ENCODE peak calls at places on chromosomes 1 and 21, in five cellular contexts. One of them, this sample, is unnamed. For H3K4me1, the result is how much of the 10 kb centered on the place peaks cover.

GRCh38 chr1:2499260-2499659 is 23.2 kb downstream of the PLCH2 start:
- DNase-seq in right lobe of liver: no peak
- DNase-seq in H1: no peak
- DNase-seq in breast epithelium: no peak
- DNase-seq in Peyer's patch: no peak
- DNase-seq in this sample: no peak

GRCh38 chr1:46549697-46550681 is 1.5 kb downstream of the KNCN start:
- DNase-seq in right lobe of liver: no peak
- DNase-seq in H1: no peak
- DNase-seq in breast epithelium: no peak
- DNase-seq in Peyer's patch: no peak
- DNase-seq in this sample: peak

GRCh38 chr1:65207317-65207716 is 59.3 kb downstream of the AK4 start:
- DNase-seq in right lobe of liver: no peak
- DNase-seq in H1: no peak
- DNase-seq in breast epithelium: no peak
- DNase-seq in Peyer's patch: no peak
- DNase-seq in this sample: no peak

GRCh38 chr1:51847294-51847920 is 31.1 kb downstream of the NRDC start:
- DNase-seq in right lobe of liver: no peak
- DNase-seq in H1: no peak
- DNase-seq in breast epithelium: no peak
- DNase-seq in Peyer's patch: no peak
- DNase-seq in this sample: no peak

GRCh38 chr1:228074954-228075730 is 7.4 kb upstream of the ARF1 start:
- DNase-seq in right lobe of liver: no peak
- DNase-seq in H1: no peak
- DNase-seq in breast epithelium: no peak
- DNase-seq in Peyer's patch: no peak
- DNase-seq in this sample: peak

GRCh38 chr1:82001345-82001744 is 200.6 kb downstream of the ADGRL2 start:
- DNase-seq in right lobe of liver: no peak
- DNase-seq in H1: no peak
- DNase-seq in breast epithelium: no peak
- DNase-seq in Peyer's patch: no peak
- DNase-seq in this sample: no peak

GRCh38 chr1:246526915-246527314 is 19.8 kb upstream of the SMYD3 start:
- DNase-seq in right lobe of liver: no peak
- DNase-seq in H1: no peak
- DNase-seq in breast epithelium: no peak
- DNase-seq in Peyer's patch: no peak
- DNase-seq in this sample: no peak

GRCh38 chr1:47772960-47773682 is 224.1 kb downstream of the TRABD2B start:
- DNase-seq in right lobe of liver: no peak
- DNase-seq in H1: no peak
- DNase-seq in breast epithelium: no peak
- DNase-seq in Peyer's patch: no peak
- DNase-seq in this sample: no peak

GRCh38 chr1:15431571-15431948 is 6.7 kb upstream of the CTRC start:
- DNase-seq in right lobe of liver: no peak
- DNase-seq in H1: no peak
- DNase-seq in breast epithelium: no peak
- DNase-seq in Peyer's patch: no peak
- DNase-seq in this sample: no peak

GRCh38 chr1:189027509-189027908 is 1450.2 kb downstream of the BRINP3 start:
- DNase-seq in right lobe of liver: no peak
- DNase-seq in H1: no peak
- DNase-seq in breast epithelium: no peak
- DNase-seq in Peyer's patch: no peak
- DNase-seq in this sample: no peak

GRCh38 chr1:40244138-40244744 is 3.5 kb upstream of the TMCO2 start:
- DNase-seq in right lobe of liver: no peak
- DNase-seq in H1: no peak
- DNase-seq in breast epithelium: no peak
- DNase-seq in Peyer's patch: no peak
- DNase-seq in this sample: no peak
- TF ChIP-seq POLR2A in right lobe of liver: no peak
- TF ChIP-seq POLR2A in H1: no peak
- TF ChIP-seq POLR2A in breast epithelium: no peak
- TF ChIP-seq POLR2A in Peyer's patch: no peak
- TF ChIP-seq POLR2A in this sample: no peak

GRCh38 chr21:44283953-44284352 is 1.7 kb upstream of the AIRE start:
- DNase-seq in right lobe of liver: no peak
- DNase-seq in H1: no peak
- DNase-seq in breast epithelium: no peak
- DNase-seq in Peyer's patch: no peak
- DNase-seq in this sample: peak
- H3K4me1 ChIP-seq in right lobe of liver: under half
- H3K4me1 ChIP-seq in H1: under half
- H3K4me1 ChIP-seq in breast epithelium: under half
- H3K4me1 ChIP-seq in Peyer's patch: under half
- H3K4me1 ChIP-seq in this sample: under half

GRCh38 chr1:83999316-83999819 is 436 bp upstream of the TTLL7 start:
- DNase-seq in right lobe of liver: peak
- DNase-seq in H1: peak
- DNase-seq in breast epithelium: peak
- DNase-seq in Peyer's patch: peak
- DNase-seq in this sample: peak

GRCh38 chr1:84000196-84000885 is 1.4 kb upstream of the TTLL7 start:
- DNase-seq in right lobe of liver: no peak
- DNase-seq in H1: no peak
- DNase-seq in breast epithelium: no peak
- DNase-seq in Peyer's patch: no peak
- DNase-seq in this sample: no peak

GRCh38 chr1:83998205-83998598 is 730 bp downstream of the TTLL7 start:
- DNase-seq in right lobe of liver: no peak
- DNase-seq in H1: no peak
- DNase-seq in breast epithelium: no peak
- DNase-seq in Peyer's patch: no peak
- DNase-seq in this sample: no peak

GRCh38 chr1:83996621-83997020 is 2.3 kb downstream of the TTLL7 start:
- DNase-seq in right lobe of liver: no peak
- DNase-seq in H1: no peak
- DNase-seq in breast epithelium: no peak
- DNase-seq in Peyer's patch: no peak
- DNase-seq in this sample: no peak

GRCh38 chr1:83998599-83999315 is at the start of gene TTLL7:
- DNase-seq in right lobe of liver: peak
- DNase-seq in H1: no peak
- DNase-seq in breast epithelium: peak
- DNase-seq in Peyer's patch: peak
- DNase-seq in this sample: peak
- TF ChIP-seq POLR2A in right lobe of liver: no peak
- TF ChIP-seq POLR2A in H1: no peak
- TF ChIP-seq POLR2A in breast epithelium: no peak
- TF ChIP-seq POLR2A in Peyer's patch: no peak
- TF ChIP-seq POLR2A in this sample: no peak

DNA sequence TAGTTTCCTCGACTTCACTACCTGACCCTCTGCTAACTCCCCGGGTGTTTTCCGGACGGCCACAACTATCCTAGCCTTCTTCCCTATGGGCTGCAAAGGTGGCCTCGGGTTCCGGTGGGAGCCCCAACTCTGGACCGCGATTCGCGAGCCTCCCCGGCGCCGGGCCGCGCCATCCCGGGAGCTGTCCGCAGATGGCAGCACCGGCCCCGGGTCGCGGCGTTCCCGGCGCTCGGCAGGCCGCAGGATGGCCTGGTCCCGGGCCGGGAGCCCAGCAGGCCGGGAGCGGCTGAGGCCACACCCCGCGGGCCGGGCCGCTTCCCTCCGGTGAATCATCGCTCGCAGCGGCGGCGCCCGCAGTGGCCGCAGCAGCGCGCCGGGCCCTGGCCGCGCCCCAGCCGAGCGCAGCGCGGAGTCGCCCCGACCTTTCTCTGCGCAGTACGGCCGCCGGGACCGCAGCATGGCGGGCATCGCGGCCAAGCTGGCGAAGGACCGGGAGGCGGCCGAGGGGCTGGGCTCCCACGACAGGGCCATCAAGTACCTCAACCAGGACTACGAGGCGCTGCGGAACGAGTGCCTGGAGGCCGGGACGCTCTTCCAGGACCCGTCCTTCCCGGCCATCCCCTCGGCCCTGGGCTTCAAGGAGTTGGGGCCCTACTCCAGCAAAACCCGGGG is at the start of gene CAPN2:
- DNase-seq in right lobe of liver: peak
- DNase-seq in H1: no peak
- DNase-seq in breast epithelium: peak
- DNase-seq in Peyer's patch: peak
- DNase-seq in this sample: peak
- H3K4me1 ChIP-seq in right lobe of liver: under half
- H3K4me1 ChIP-seq in H1: under half
- H3K4me1 ChIP-seq in breast epithelium: under half
- H3K4me1 ChIP-seq in Peyer's patch: under half
- H3K4me1 ChIP-seq in this sample: half or more

GRCh38 chr1:221069178-221069903 is 190.1 kb downstream of the HLX start:
- DNase-seq in right lobe of liver: no peak
- DNase-seq in H1: no peak
- DNase-seq in breast epithelium: no peak
- DNase-seq in Peyer's patch: peak
- DNase-seq in this sample: peak

GRCh38 chr1:221063651-221064050 is 184.4 kb downstream of the HLX start:
- DNase-seq in right lobe of liver: no peak
- DNase-seq in H1: no peak
- DNase-seq in breast epithelium: no peak
- DNase-seq in Peyer's patch: no peak
- DNase-seq in this sample: no peak
- TF ChIP-seq POLR2A in right lobe of liver: no peak
- TF ChIP-seq POLR2A in H1: no peak
- TF ChIP-seq POLR2A in breast epithelium: no peak
- TF ChIP-seq POLR2A in Peyer's patch: no peak
- TF ChIP-seq POLR2A in this sample: no peak

GRCh38 chr1:198261886-198262285 is 105.1 kb downstream of the NEK7 start:
- DNase-seq in right lobe of liver: no peak
- DNase-seq in H1: no peak
- DNase-seq in breast epithelium: no peak
- DNase-seq in Peyer's patch: no peak
- DNase-seq in this sample: no peak
- H3K4me1 ChIP-seq in right lobe of liver: under half
- H3K4me1 ChIP-seq in H1: under half
- H3K4me1 ChIP-seq in breast epithelium: under half
- H3K4me1 ChIP-seq in Peyer's patch: under half
- H3K4me1 ChIP-seq in this sample: under half

DNA sequence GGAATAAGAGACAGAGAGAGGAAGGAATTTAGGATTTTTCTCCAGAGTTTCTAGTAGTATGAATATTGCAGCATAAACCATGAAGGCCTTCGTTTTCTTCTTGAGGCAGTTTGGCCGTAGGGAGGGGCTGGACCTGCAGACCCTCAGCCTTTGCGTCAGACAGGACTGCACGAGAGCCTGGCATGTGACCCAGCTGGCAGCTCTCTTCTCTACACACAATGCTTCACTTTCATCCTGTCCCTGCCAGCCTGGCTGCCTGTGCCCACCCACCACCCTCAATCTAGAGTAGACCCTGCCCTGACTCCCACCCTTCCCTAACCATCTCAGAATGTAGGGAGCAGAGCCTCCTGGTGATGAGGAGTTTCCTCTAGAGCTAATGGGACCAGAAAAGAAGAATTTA is 1.6 kb downstream of the CA14 start:
- DNase-seq in right lobe of liver: peak
- DNase-seq in H1: no peak
- DNase-seq in breast epithelium: no peak
- DNase-seq in Peyer's patch: no peak
- DNase-seq in this sample: no peak
- TF ChIP-seq POLR2A in right lobe of liver: no peak
- TF ChIP-seq POLR2A in H1: no peak
- TF ChIP-seq POLR2A in breast epithelium: no peak
- TF ChIP-seq POLR2A in Peyer's patch: no peak
- TF ChIP-seq POLR2A in this sample: no peak

GRCh38 chr1:93591291-93591832 is 90.3 kb downstream of the BCAR3 start:
- DNase-seq in right lobe of liver: no peak
- DNase-seq in H1: no peak
- DNase-seq in breast epithelium: no peak
- DNase-seq in Peyer's patch: no peak
- DNase-seq in this sample: peak
- H3K4me1 ChIP-seq in right lobe of liver: under half
- H3K4me1 ChIP-seq in H1: under half
- H3K4me1 ChIP-seq in breast epithelium: under half
- H3K4me1 ChIP-seq in Peyer's patch: under half
- H3K4me1 ChIP-seq in this sample: under half

DNA sequence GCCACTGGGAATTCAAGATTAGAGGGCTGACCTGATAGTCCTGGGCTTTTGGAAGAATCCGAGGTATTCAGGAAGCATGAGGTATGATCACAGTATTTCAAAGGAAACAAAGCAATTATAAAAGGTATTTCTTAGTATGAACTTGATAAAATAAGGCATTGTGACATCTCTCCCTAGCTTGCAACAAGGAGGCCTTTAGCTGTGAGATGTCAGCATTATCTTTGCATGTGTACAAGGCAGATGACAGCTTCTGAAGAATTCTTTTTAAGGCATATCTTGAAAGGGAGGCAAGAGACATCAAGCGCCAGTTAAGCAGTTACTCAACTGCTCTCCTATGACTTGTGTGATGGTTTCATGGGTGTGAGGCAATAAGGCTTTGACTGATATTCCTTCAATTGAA is 1123.7 kb downstream of the PLA2G4A start:
- DNase-seq in right lobe of liver: no peak
- DNase-seq in H1: no peak
- DNase-seq in breast epithelium: no peak
- DNase-seq in Peyer's patch: no peak
- DNase-seq in this sample: no peak
- TF ChIP-seq POLR2A in right lobe of liver: no peak
- TF ChIP-seq POLR2A in H1: no peak
- TF ChIP-seq POLR2A in breast epithelium: no peak
- TF ChIP-seq POLR2A in Peyer's patch: no peak
- TF ChIP-seq POLR2A in this sample: no peak

GRCh38 chr1:106727171-106727570 is 329.3 kb upstream of the PRMT6 start:
- DNase-seq in right lobe of liver: no peak
- DNase-seq in H1: no peak
- DNase-seq in breast epithelium: no peak
- DNase-seq in Peyer's patch: no peak
- DNase-seq in this sample: no peak
- H3K4me1 ChIP-seq in right lobe of liver: under half
- H3K4me1 ChIP-seq in H1: under half
- H3K4me1 ChIP-seq in breast epithelium: under half
- H3K4me1 ChIP-seq in Peyer's patch: under half
- H3K4me1 ChIP-seq in this sample: under half

This sample was measured in spleen.